ENCODE peak calls at places on chromosome 11, in four cellular contexts. O is SW 1271, C is NCI-H69, Y is SJSA1. D is an unnamed sample.

GRCh38 chr11:27700351-27701261 is at the start of gene BDNF:
- DNase-seq in C (peak), Y (peak), O (peak), D (peak)

GRCh38 chr11:122917311-122917710 is 34.8 kb downstream of the JHY start:
- DNase-seq in C (peak), Y (no peak), O (no peak), D (no peak)

GRCh38 chr11:1140642-1141490 is 16.9 kb upstream of the MUC5AC start:
- DNase-seq in Y (no peak), O (no peak), C (no peak), D (no peak)

GRCh38 chr11:73470036-73470624 is 93.9 kb downstream of the RELT start:
- DNase-seq in O (no peak), Y (no peak), C (no peak), D (peak)

GRCh38 chr11:8642226-8642625 is 40.2 kb downstream of the TRIM66 start:
- DNase-seq in Y (no peak), C (peak), O (no peak), D (peak)

GRCh38 chr11:112024778-112025678 is at the start of gene DLAT:
- DNase-seq in O (peak), C (peak), Y (peak), D (peak)

GRCh38 chr11:86365566-86365965 is 9.1 kb upstream of the CCDC81 start:
- DNase-seq in C (no peak), Y (no peak), O (no peak), D (no peak)

GRCh38 chr11:127259118-127259517 is 258.5 kb upstream of the KIRREL3 start:
- DNase-seq in O (no peak), C (peak), Y (no peak), D (peak)

GRCh38 chr11:14384338-14384737 is 25.4 kb upstream of the RRAS2 start:
- DNase-seq in O (no peak), Y (no peak), C (no peak), D (no peak)

GRCh38 chr11:16945671-16946469 is 68.3 kb downstream of the PLEKHA7 start:
- DNase-seq in C (peak), O (peak), Y (peak), D (peak)

GRCh38 chr11:67415501-67416304 is at the start of gene CARNS1:
- DNase-seq in C (peak), O (no peak), Y (no peak), D (no peak)

GRCh38 chr11:77726524-77726923 is 88.9 kb upstream of the CLNS1A start:
- DNase-seq in C (no peak), O (no peak), Y (no peak), D (no peak)

GRCh38 chr11:103673773-103674172 is 362.7 kb upstream of the DDI1 start:
- DNase-seq in C (no peak), Y (no peak), O (no peak), D (no peak)

GRCh38 chr11:10654211-10655150 is 39.1 kb downstream of the IRAG1 start:
- DNase-seq in Y (no peak), O (peak), C (peak), D (peak)

GRCh38 chr11:117430293-117430955 is 102.8 kb downstream of the CEP164 start:
- DNase-seq in O (no peak), C (no peak), Y (no peak), D (no peak)

GRCh38 chr11:71948314-71949027 is 19.6 kb downstream of the RNF121 start:
- DNase-seq in O (no peak), C (no peak), Y (no peak), D (no peak)

GRCh38 chr11:61963016-61963281 is 4.5 kb downstream of the FTH1 start:
- DNase-seq in C (no peak), O (no peak), Y (no peak), D (no peak)

GRCh38 chr11:133520707-133521106 is 11.6 kb downstream of the OPCML start:
- DNase-seq in O (no peak), Y (no peak), C (no peak), D (no peak)

GRCh38 chr11:86246293-86246675 is 1.7 kb downstream of the EED start:
- DNase-seq in O (no peak), C (peak), Y (no peak), D (no peak)

GRCh38 chr11:118370774-118371173 is 11.4 kb downstream of the UBE4A start:
- DNase-seq in Y (no peak), C (no peak), O (no peak), D (no peak)

GRCh38 chr11:134413334-134414035 is 1.4 kb upstream of the B3GAT1 start:
- DNase-seq in C (no peak), O (no peak), Y (no peak), D (no peak)

GRCh38 chr11:69356703-69357457 is 62.9 kb downstream of the MYEOV start:
- DNase-seq in C (no peak), O (no peak), Y (peak), D (no peak)

GRCh38 chr11:37916331-37916730 is 1318.3 kb upstream of the RAG2 start:
- DNase-seq in O (no peak), C (no peak), Y (no peak), D (no peak)

GRCh38 chr11:47356129-47356997 is 3.9 kb upstream of the MYBPC3 start:
- DNase-seq in C (no peak), Y (no peak), O (no peak), D (no peak)

GRCh38 chr11:128549256-128549944 is 38.0 kb downstream of the ETS1 start:
- DNase-seq in Y (no peak), C (no peak), O (no peak), D (no peak)

GRCh38 chr11:35605691-35606090 is 12.6 kb upstream of the FJX1 start:
- DNase-seq in Y (no peak), C (peak), O (no peak), D (peak)

GRCh38 chr11:65571940-65572339 is 398 bp upstream of the FAM89B start:
- DNase-seq in O (peak), C (peak), Y (peak), D (peak)

GRCh38 chr11:65434667-65435179 is 12.1 kb downstream of the NEAT1 start:
- DNase-seq in Y (no peak), O (no peak), C (peak), D (no peak)

GRCh38 chr11:62433141-62433543 is 14.3 kb downstream of the SCGB1A1 start:
- DNase-seq in Y (no peak), C (no peak), O (no peak), D (no peak)

GRCh38 chr11:58524232-58525036 is 16.5 kb upstream of the OR5B21 start:
- DNase-seq in O (peak), C (peak), Y (peak), D (peak)